ENCODE peak calls at places on chromosomes 1 and 21, in eight cellular contexts. One of them, this sample, is unnamed.

GRCh38 chr21:44647222-44647552 is 973 bp downstream of the KRTAP10-11 start:
- DNase-seq in body of pancreas: no peak
- DNase-seq in adrenal gland: no peak
- DNase-seq in transverse colon: no peak
- DNase-seq in H54: no peak
- DNase-seq in heart left ventricle: no peak
- DNase-seq in esophagus squamous epithelium: no peak
- DNase-seq in HCT116: no peak
- DNase-seq in this sample: no peak

GRCh38 chr1:2344121-2344681 is 47.2 kb downstream of the MORN1 start:
- DNase-seq in transverse colon: no peak
- DNase-seq in body of pancreas: no peak
- DNase-seq in H54: no peak
- DNase-seq in adrenal gland: no peak
- DNase-seq in heart left ventricle: no peak
- DNase-seq in HCT116: no peak
- DNase-seq in esophagus squamous epithelium: no peak
- DNase-seq in this sample: no peak

GRCh38 chr1:213135572-213135971 is 84.5 kb downstream of the RPS6KC1 start:
- DNase-seq in H54: no peak
- DNase-seq in HCT116: no peak
- DNase-seq in adrenal gland: no peak
- DNase-seq in body of pancreas: no peak
- DNase-seq in esophagus squamous epithelium: no peak
- DNase-seq in heart left ventricle: no peak
- DNase-seq in transverse colon: no peak
- DNase-seq in this sample: no peak

GRCh38 chr1:64046871-64047270 is 156.6 kb upstream of the UBE2U start:
- DNase-seq in adrenal gland: no peak
- DNase-seq in body of pancreas: no peak
- DNase-seq in HCT116: no peak
- DNase-seq in transverse colon: no peak
- DNase-seq in H54: no peak
- DNase-seq in esophagus squamous epithelium: no peak
- DNase-seq in heart left ventricle: no peak
- DNase-seq in this sample: no peak

GRCh38 chr1:65762081-65762862 is 30.4 kb upstream of the PDE4B start:
- DNase-seq in esophagus squamous epithelium: no peak
- DNase-seq in HCT116: no peak
- DNase-seq in transverse colon: no peak
- DNase-seq in body of pancreas: no peak
- DNase-seq in H54: no peak
- DNase-seq in heart left ventricle: no peak
- DNase-seq in adrenal gland: no peak
- DNase-seq in this sample: no peak

GRCh38 chr1:210697185-210697584 is 368.5 kb downstream of the HHAT start:
- DNase-seq in adrenal gland: no peak
- DNase-seq in HCT116: no peak
- DNase-seq in body of pancreas: no peak
- DNase-seq in esophagus squamous epithelium: no peak
- DNase-seq in transverse colon: no peak
- DNase-seq in heart left ventricle: no peak
- DNase-seq in H54: no peak
- DNase-seq in this sample: no peak

GRCh38 chr1:151062738-151063371 is 2.7 kb downstream of the MLLT11 start:
- DNase-seq in adrenal gland: no peak
- DNase-seq in body of pancreas: no peak
- DNase-seq in transverse colon: no peak
- DNase-seq in heart left ventricle: no peak
- DNase-seq in esophagus squamous epithelium: no peak
- DNase-seq in H54: peak; percentile 94
- DNase-seq in HCT116: no peak
- DNase-seq in this sample: no peak

GRCh38 chr1:66326867-66327266 is 207.1 kb upstream of the SGIP1 start:
- DNase-seq in body of pancreas: no peak
- DNase-seq in heart left ventricle: no peak
- DNase-seq in HCT116: no peak
- DNase-seq in H54: no peak
- DNase-seq in esophagus squamous epithelium: no peak
- DNase-seq in transverse colon: no peak
- DNase-seq in adrenal gland: no peak
- DNase-seq in this sample: no peak

GRCh38 chr1:28905921-28906666 is 8.3 kb upstream of the EPB41 start:
- DNase-seq in body of pancreas: no peak
- DNase-seq in transverse colon: no peak
- DNase-seq in esophagus squamous epithelium: no peak
- DNase-seq in H54: no peak
- DNase-seq in HCT116: no peak
- DNase-seq in adrenal gland: no peak
- DNase-seq in heart left ventricle: no peak
- DNase-seq in this sample: no peak

GRCh38 chr1:91844862-91845528 is 41.0 kb downstream of the TGFBR3 start:
- DNase-seq in H54: peak; percentile 37
- DNase-seq in transverse colon: no peak
- DNase-seq in esophagus squamous epithelium: no peak
- DNase-seq in body of pancreas: peak; percentile 26
- DNase-seq in HCT116: no peak
- DNase-seq in adrenal gland: peak; percentile 55
- DNase-seq in heart left ventricle: no peak
- DNase-seq in this sample: no peak

GRCh38 chr1:155131285-155131684 is 3.6 kb downstream of the EFNA1 start:
- DNase-seq in HCT116: no peak
- DNase-seq in heart left ventricle: no peak
- DNase-seq in transverse colon: no peak
- DNase-seq in esophagus squamous epithelium: no peak
- DNase-seq in body of pancreas: peak; percentile 80
- DNase-seq in adrenal gland: no peak
- DNase-seq in H54: no peak
- DNase-seq in this sample: no peak

GRCh38 chr1:78722521-78722920 is 72.9 kb downstream of the IFI44 start:
- DNase-seq in adrenal gland: no peak
- DNase-seq in heart left ventricle: no peak
- DNase-seq in transverse colon: no peak
- DNase-seq in body of pancreas: no peak
- DNase-seq in HCT116: no peak
- DNase-seq in esophagus squamous epithelium: no peak
- DNase-seq in H54: no peak
- DNase-seq in this sample: no peak

GRCh38 chr1:15381805-15382204 is 27.9 kb upstream of the EFHD2 start:
- DNase-seq in HCT116: no peak
- DNase-seq in transverse colon: no peak
- DNase-seq in heart left ventricle: no peak
- DNase-seq in H54: no peak
- DNase-seq in body of pancreas: no peak
- DNase-seq in esophagus squamous epithelium: no peak
- DNase-seq in adrenal gland: no peak
- DNase-seq in this sample: no peak

GRCh38 chr1:50973875-50974617 is 4.0 kb downstream of the CDKN2C start:
- DNase-seq in heart left ventricle: no peak
- DNase-seq in HCT116: no peak
- DNase-seq in body of pancreas: no peak
- DNase-seq in adrenal gland: no peak
- DNase-seq in H54: no peak
- DNase-seq in transverse colon: no peak
- DNase-seq in esophagus squamous epithelium: no peak
- DNase-seq in this sample: no peak

GRCh38 chr21:36980280-36981048 is 14.0 kb upstream of the HLCS start:
- DNase-seq in body of pancreas: peak; percentile 63
- DNase-seq in adrenal gland: peak; percentile 44
- DNase-seq in esophagus squamous epithelium: no peak
- DNase-seq in heart left ventricle: peak; percentile 24
- DNase-seq in transverse colon: peak; percentile 36
- DNase-seq in H54: no peak
- DNase-seq in HCT116: no peak
- DNase-seq in this sample: no peak

GRCh38 chr1:58779837-58780585 is 3.8 kb downstream of the JUN start:
- DNase-seq in adrenal gland: peak; percentile 23
- DNase-seq in transverse colon: peak; percentile 77
- DNase-seq in heart left ventricle: peak; percentile 33
- DNase-seq in H54: no peak
- DNase-seq in esophagus squamous epithelium: no peak
- DNase-seq in body of pancreas: peak; percentile 75
- DNase-seq in HCT116: no peak
- DNase-seq in this sample: no peak
- TF ChIP-seq POLR2A in adrenal gland: peak; percentile 74
- TF ChIP-seq POLR2A in transverse colon: peak; percentile 69
- TF ChIP-seq POLR2A in heart left ventricle: no peak
- TF ChIP-seq POLR2A in H54: no peak
- TF ChIP-seq POLR2A in esophagus squamous epithelium: peak; percentile 40
- TF ChIP-seq POLR2A in body of pancreas: no peak
- TF ChIP-seq POLR2A in HCT116: peak; percentile 3
- TF ChIP-seq POLR2A in this sample: no peak

GRCh38 chr1:26278303-26278702 is 1.6 kb upstream of the SH3BGRL3 start:
- DNase-seq in heart left ventricle: no peak
- DNase-seq in H54: peak; percentile 28
- DNase-seq in esophagus squamous epithelium: no peak
- DNase-seq in HCT116: no peak
- DNase-seq in adrenal gland: no peak
- DNase-seq in transverse colon: peak; percentile 90
- DNase-seq in body of pancreas: no peak
- DNase-seq in this sample: peak; percentile 71
- TF ChIP-seq POLR2A in heart left ventricle: no peak
- TF ChIP-seq POLR2A in H54: no peak
- TF ChIP-seq POLR2A in esophagus squamous epithelium: no peak
- TF ChIP-seq POLR2A in HCT116: no peak
- TF ChIP-seq POLR2A in adrenal gland: no peak
- TF ChIP-seq POLR2A in transverse colon: peak; percentile 31
- TF ChIP-seq POLR2A in body of pancreas: no peak
- TF ChIP-seq POLR2A in this sample: peak; percentile 22

DNA sequence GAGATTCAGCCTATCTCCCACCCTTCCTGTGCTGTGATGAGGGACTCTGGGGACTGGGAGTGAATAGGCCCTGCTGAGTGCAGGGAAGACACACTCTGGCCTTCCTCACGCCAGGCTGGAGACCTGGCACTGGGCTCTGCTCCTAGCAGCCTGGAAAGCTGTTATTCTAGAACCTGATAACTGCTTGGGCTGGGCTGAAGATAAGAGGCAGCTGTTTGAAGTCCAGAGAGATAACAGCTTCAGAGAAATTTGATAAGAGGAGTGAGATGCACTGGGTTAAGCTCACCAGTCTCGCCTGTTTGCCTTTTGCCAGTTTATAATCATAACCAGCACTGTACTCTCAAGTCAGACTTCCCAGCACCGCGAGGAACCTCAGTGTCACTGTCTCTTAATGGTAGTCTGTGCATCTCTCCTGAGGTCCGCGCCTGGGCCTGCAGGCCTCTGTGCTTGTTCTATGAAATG is 46.6 kb upstream of the GPR37L1 start:
- DNase-seq in adrenal gland: no peak
- DNase-seq in H54: no peak
- DNase-seq in esophagus squamous epithelium: no peak
- DNase-seq in HCT116: no peak
- DNase-seq in body of pancreas: peak; percentile 20
- DNase-seq in transverse colon: peak; percentile 68
- DNase-seq in heart left ventricle: no peak
- DNase-seq in this sample: peak; percentile 96
- TF ChIP-seq POLR2A in adrenal gland: no peak
- TF ChIP-seq POLR2A in H54: no peak
- TF ChIP-seq POLR2A in esophagus squamous epithelium: no peak
- TF ChIP-seq POLR2A in HCT116: no peak
- TF ChIP-seq POLR2A in body of pancreas: no peak
- TF ChIP-seq POLR2A in transverse colon: peak; percentile 85
- TF ChIP-seq POLR2A in heart left ventricle: no peak
- TF ChIP-seq POLR2A in this sample: peak; percentile 56

GRCh38 chr1:202011994-202012393 is 1.6 kb downstream of the ELF3 start:
- DNase-seq in HCT116: no peak
- DNase-seq in transverse colon: peak; percentile 38
- DNase-seq in H54: no peak
- DNase-seq in adrenal gland: no peak
- DNase-seq in body of pancreas: no peak
- DNase-seq in esophagus squamous epithelium: no peak
- DNase-seq in heart left ventricle: no peak
- DNase-seq in this sample: no peak

GRCh38 chr1:202013601-202014000 is 3.2 kb downstream of the ELF3 start:
- DNase-seq in transverse colon: peak; percentile 46
- DNase-seq in adrenal gland: no peak
- DNase-seq in H54: no peak
- DNase-seq in heart left ventricle: no peak
- DNase-seq in body of pancreas: no peak
- DNase-seq in HCT116: no peak
- DNase-seq in esophagus squamous epithelium: no peak
- DNase-seq in this sample: no peak

GRCh38 chr1:202014060-202014459 is 3.7 kb downstream of the ELF3 start:
- DNase-seq in esophagus squamous epithelium: no peak
- DNase-seq in adrenal gland: no peak
- DNase-seq in heart left ventricle: no peak
- DNase-seq in body of pancreas: no peak
- DNase-seq in H54: no peak
- DNase-seq in transverse colon: peak; percentile 32
- DNase-seq in HCT116: no peak
- DNase-seq in this sample: no peak

GRCh38 chr1:202014915-202015676 is 4.7 kb downstream of the ELF3 start:
- DNase-seq in body of pancreas: no peak
- DNase-seq in heart left ventricle: no peak
- DNase-seq in adrenal gland: no peak
- DNase-seq in esophagus squamous epithelium: no peak
- DNase-seq in transverse colon: peak; percentile 54
- DNase-seq in HCT116: no peak
- DNase-seq in H54: no peak
- DNase-seq in this sample: no peak

GRCh38 chr1:202012544-202013478 is 2.4 kb downstream of the ELF3 start:
- DNase-seq in esophagus squamous epithelium: no peak
- DNase-seq in body of pancreas: no peak
- DNase-seq in transverse colon: peak; percentile 60
- DNase-seq in adrenal gland: no peak
- DNase-seq in H54: no peak
- DNase-seq in HCT116: no peak
- DNase-seq in heart left ventricle: no peak
- DNase-seq in this sample: no peak
- TF ChIP-seq POLR2A in esophagus squamous epithelium: no peak
- TF ChIP-seq POLR2A in body of pancreas: no peak
- TF ChIP-seq POLR2A in transverse colon: peak; percentile 47
- TF ChIP-seq POLR2A in adrenal gland: no peak
- TF ChIP-seq POLR2A in H54: no peak
- TF ChIP-seq POLR2A in HCT116: no peak
- TF ChIP-seq POLR2A in heart left ventricle: no peak
- TF ChIP-seq POLR2A in this sample: no peak